ENCODE peak calls at places on chromosomes 5 and 9, in four cellular contexts. H, D, J and T are unnamed samples.

GRCh38 chr5:956941-957729 is 51.5 kb upstream of the NKD2 start:
- DNase-seq in H (peak), D (no peak), J (peak), T (peak)

GRCh38 chr5:169369130-169369529 is 68.2 kb upstream of the SLIT3 start:
- DNase-seq in H (no peak), D (no peak), J (no peak), T (no peak)

GRCh38 chr5:149687789-149688188 is 42.3 kb upstream of the PPARGC1B start:
- DNase-seq in H (no peak), D (no peak), J (no peak), T (no peak)

GRCh38 chr9:129081388-129081889 is 528 bp downstream of the DOLPP1 start:
- DNase-seq in H (no peak), D (no peak), J (peak), T (no peak)

GRCh38 chr5:68187268-68188055 is 28.1 kb upstream of the PIK3R1 start:
- DNase-seq in H (no peak), D (peak), J (no peak), T (no peak)

GRCh38 chr9:129262261-129262660 is 84.2 kb upstream of the IER5L start:
- DNase-seq in H (no peak), D (no peak), J (no peak), T (no peak)

GRCh38 chr5:40236001-40236400 is 443.7 kb upstream of the PTGER4 start:
- DNase-seq in H (no peak), D (no peak), J (no peak), T (peak)

GRCh38 chr5:148909766-148910165 is 83.4 kb downstream of the ADRB2 start:
- DNase-seq in H (no peak), D (no peak), J (no peak), T (no peak)

GRCh38 chr5:1537166-1538154 is 13.7 kb upstream of the LPCAT1 start:
- DNase-seq in H (no peak), D (no peak), J (no peak), T (no peak)

GRCh38 chr5:95068303-95068702 is 216.6 kb downstream of the MCTP1 start:
- DNase-seq in H (no peak), D (no peak), J (no peak), T (no peak)

GRCh38 chr9:18343799-18344198 is 130.2 kb upstream of the ADAMTSL1 start:
- DNase-seq in H (peak), D (no peak), J (no peak), T (no peak)

GRCh38 chr9:71830131-71830530 is 61.8 kb upstream of the CEMIP2 start:
- DNase-seq in H (no peak), D (no peak), J (no peak), T (no peak)

GRCh38 chr9:30574355-30575151 is 1809.9 kb upstream of the ACO1 start:
- DNase-seq in H (no peak), D (no peak), J (no peak), T (no peak)

GRCh38 chr5:115351356-115352195 is 55.1 kb upstream of the CCDC112 start:
- DNase-seq in H (no peak), D (no peak), J (no peak), T (no peak)

GRCh38 chr5:145948921-145949320 is 12.5 kb downstream of the SH3RF2 start:
- DNase-seq in H (no peak), D (no peak), J (no peak), T (no peak)

GRCh38 chr9:13396418-13396817 is 116.9 kb upstream of the MPDZ start:
- DNase-seq in H (no peak), D (no peak), J (no peak), T (no peak)

GRCh38 chr5:56003179-56003578 is 8.4 kb upstream of the IL6ST start:
- DNase-seq in H (no peak), D (no peak), J (no peak), T (no peak)

GRCh38 chr9:126411225-126411947 is 84.8 kb downstream of the MVB12B start:
- DNase-seq in H (peak), D (no peak), J (peak), T (no peak)

GRCh38 chr5:154514331-154514730 is 36.3 kb upstream of the HAND1 start:
- DNase-seq in H (no peak), D (no peak), J (no peak), T (no peak)

GRCh38 chr9:31629292-31629691 is 755.2 kb upstream of the ACO1 start:
- DNase-seq in H (no peak), D (no peak), J (no peak), T (no peak)

GRCh38 chr5:163379298-163380155 is 57.9 kb upstream of the CCNG1 start:
- DNase-seq in H (peak), D (no peak), J (no peak), T (peak)

GRCh38 chr5:93578813-93579560 is 2.0 kb downstream of the NR2F1-AS1 start:
- DNase-seq in H (no peak), D (no peak), J (peak), T (peak)